ENCODE peak calls at places on chromosomes 3 and 15, in eight cellular contexts. W, M, Z, K, J, S, V and E are unnamed samples.

GRCh38 chr3:150727653-150728502 is 24.2 kb upstream of the ERICH6 start:
- DNase-seq in K (no peak), Z (no peak), J (no peak), M (no peak), W (no peak), S (no peak), V (peak), E (no peak)

GRCh38 chr15:63458021-63458420 is 46.4 kb upstream of the USP3 start:
- DNase-seq in M (no peak), K (no peak), W (no peak), S (no peak), Z (no peak), V (no peak), J (no peak), E (no peak)

GRCh38 chr3:197730200-197730599 is 6.5 kb downstream of the RUBCN start:
- DNase-seq in Z (peak), S (no peak), M (no peak), J (no peak), W (peak), V (no peak), K (no peak), E (no peak)

GRCh38 chr3:132279030-132279429 is 38.2 kb upstream of the ACP3 start:
- DNase-seq in Z (peak), J (no peak), M (no peak), V (no peak), S (no peak), K (no peak), W (peak), E (no peak)

GRCh38 chr15:91952216-91952615 is 98.7 kb downstream of the SLCO3A1 start:
- DNase-seq in K (no peak), Z (no peak), M (no peak), V (no peak), J (no peak), W (no peak), S (no peak), E (no peak)

GRCh38 chr3:61924065-61924740 is 362.8 kb downstream of the PTPRG start:
- DNase-seq in Z (no peak), J (no peak), K (no peak), M (peak), V (no peak), W (no peak), S (no peak), E (no peak)

GRCh38 chr3:110685630-110686029 is 386.0 kb upstream of the NECTIN3 start:
- DNase-seq in J (no peak), S (no peak), W (no peak), Z (no peak), V (no peak), K (no peak), M (no peak), E (no peak)

GRCh38 chr15:79050977-79051376 is 39.6 kb downstream of the RASGRF1 start:
- DNase-seq in W (no peak), Z (no peak), M (no peak), K (no peak), V (no peak), S (no peak), J (no peak), E (no peak)

GRCh38 chr15:49062900-49063299 is 16.7 kb upstream of the SECISBP2L start:
- DNase-seq in Z (no peak), W (no peak), J (no peak), K (peak), S (no peak), M (no peak), V (no peak), E (no peak)

GRCh38 chr3:68239542-68239941 is 585.1 kb upstream of the SUCLG2 start:
- DNase-seq in V (no peak), K (no peak), M (no peak), W (no peak), Z (no peak), J (no peak), S (no peak), E (no peak)

GRCh38 chr15:65954289-65954741 is 85.0 kb downstream of the RAB11A start:
- DNase-seq in M (no peak), K (peak), J (no peak), S (peak), W (peak), V (no peak), Z (peak), E (no peak)

GRCh38 chr15:57460208-57460816 is 84.0 kb downstream of the CGNL1 start:
- DNase-seq in V (no peak), J (no peak), M (no peak), W (no peak), S (no peak), Z (no peak), K (no peak), E (no peak)

GRCh38 chr3:72036899-72037298 is 252.0 kb upstream of the PROK2 start:
- DNase-seq in K (no peak), Z (peak), W (peak), M (no peak), J (no peak), V (no peak), S (no peak), E (no peak)

GRCh38 chr3:156291269-156292123 is 171.1 kb downstream of the KCNAB1 start:
- DNase-seq in W (peak), V (no peak), Z (peak), S (peak), J (peak), K (peak), M (peak), E (no peak)

GRCh38 chr3:183296944-183297343 is 43.9 kb downstream of the B3GNT5 start:
- DNase-seq in W (no peak), J (no peak), M (no peak), Z (no peak), K (no peak), S (no peak), V (no peak), E (no peak)

GRCh38 chr3:49873623-49874022 is 3.9 kb upstream of the CAMKV start:
- DNase-seq in J (no peak), W (no peak), K (no peak), M (no peak), V (no peak), S (no peak), Z (no peak), E (no peak)

GRCh38 chr3:48503406-48504050 is 446 bp downstream of the SHISA5 start:
- DNase-seq in S (peak), M (peak), Z (peak), J (no peak), W (peak), V (peak), K (peak), E (no peak)

GRCh38 chr15:21261396-21261964 is 178.8 kb downstream of the POTEB3 start:
- DNase-seq in J (no peak), Z (no peak), K (no peak), S (no peak), W (no peak), V (no peak), M (peak), E (peak)

GRCh38 chr15:45914425-45914824 is 279.6 kb downstream of the SQOR start:
- DNase-seq in W (no peak), K (no peak), M (no peak), J (no peak), S (no peak), V (no peak), Z (no peak), E (no peak)

GRCh38 chr3:196274585-196274984 is 12.9 kb downstream of the PCYT1A start:
- DNase-seq in J (no peak), Z (no peak), S (no peak), W (peak), V (no peak), M (no peak), K (no peak), E (no peak)

GRCh38 chr15:67304778-67305177 is 50.2 kb downstream of the IQCH start:
- DNase-seq in J (no peak), K (no peak), Z (no peak), S (no peak), M (no peak), V (no peak), W (no peak), E (no peak)

GRCh38 chr15:59443341-59444081 is 5.5 kb downstream of the FAM81A start:
- DNase-seq in J (no peak), K (no peak), V (no peak), Z (no peak), W (no peak), S (no peak), M (no peak), E (no peak)

GRCh38 chr3:53804697-53805462 is 41.3 kb downstream of the CHDH start:
- DNase-seq in V (no peak), M (no peak), W (peak), J (no peak), K (peak), S (no peak), Z (peak), E (no peak)

GRCh38 chr3:13501527-13501926 is 21.4 kb downstream of the HDAC11 start:
- DNase-seq in K (no peak), M (peak), V (no peak), Z (no peak), J (no peak), S (no peak), W (no peak), E (no peak)

GRCh38 chr3:125310623-125311076 is 64.5 kb downstream of the ZNF148 start:
- DNase-seq in W (no peak), S (no peak), Z (no peak), J (no peak), V (no peak), K (no peak), M (no peak), E (no peak)

GRCh38 chr3:131669590-131669989 is 166.8 kb upstream of the MRPL3 start:
- DNase-seq in Z (no peak), M (no peak), W (no peak), S (no peak), K (no peak), V (no peak), J (no peak), E (no peak)

GRCh38 chr3:158532099-158532734 is 38.8 kb upstream of the MLF1 start:
- DNase-seq in Z (peak), V (no peak), S (no peak), M (no peak), K (no peak), W (peak), J (no peak), E (no peak)

GRCh38 chr3:29310865-29311264 is 30.0 kb downstream of the RBMS3 start:
- DNase-seq in J (no peak), Z (no peak), M (no peak), V (no peak), W (no peak), S (no peak), K (no peak), E (no peak)

GRCh38 chr3:171654809-171655208 is 155.5 kb downstream of the PLD1 start:
- DNase-seq in S (no peak), J (no peak), K (no peak), M (peak), V (peak), Z (peak), W (peak), E (no peak)

GRCh38 chr15:67884514-67885225 is 44.8 kb upstream of the RNU6-1 start:
- DNase-seq in J (peak), V (peak), M (peak), S (peak), K (peak), Z (peak), W (peak), E (peak)

GRCh38 chr3:192917508-192918274 is at the start of gene MB21D2:
- DNase-seq in J (no peak), M (peak), V (peak), W (peak), K (peak), Z (peak), S (peak), E (peak)

GRCh38 chr3:13705051-13705450 is 156.1 kb downstream of the FBLN2 start:
- DNase-seq in J (no peak), W (no peak), V (no peak), S (no peak), M (peak), K (no peak), Z (no peak), E (peak)

GRCh38 chr3:55641914-55642313 is 154.8 kb upstream of the WNT5A start:
- DNase-seq in Z (no peak), S (no peak), J (no peak), K (no peak), M (no peak), V (no peak), W (no peak), E (no peak)

GRCh38 chr3:71401695-71402231 is 181.8 kb downstream of the FOXP1 start:
- DNase-seq in J (no peak), S (no peak), Z (no peak), W (no peak), M (no peak), V (no peak), K (no peak), E (no peak)

GRCh38 chr3:111729087-111729846 is 129.8 kb upstream of the PHLDB2 start:
- DNase-seq in Z (peak), V (peak), W (peak), M (peak), S (no peak), K (no peak), J (no peak), E (peak)

GRCh38 chr15:101348643-101349496 is 53.8 kb upstream of the SNRPA1 start:
- DNase-seq in Z (peak), W (no peak), S (no peak), K (no peak), V (no peak), M (no peak), J (no peak), E (no peak)

GRCh38 chr3:43894176-43895049 is 203.7 kb downstream of the ABHD5 start:
- DNase-seq in W (peak), J (no peak), V (no peak), M (peak), Z (peak), K (peak), S (peak), E (no peak)
- TF ChIP-seq CTCF in W (no peak), J (no peak), V (no peak), M (no peak), Z (no peak), K (peak), S (peak), E (no peak)

DNA sequence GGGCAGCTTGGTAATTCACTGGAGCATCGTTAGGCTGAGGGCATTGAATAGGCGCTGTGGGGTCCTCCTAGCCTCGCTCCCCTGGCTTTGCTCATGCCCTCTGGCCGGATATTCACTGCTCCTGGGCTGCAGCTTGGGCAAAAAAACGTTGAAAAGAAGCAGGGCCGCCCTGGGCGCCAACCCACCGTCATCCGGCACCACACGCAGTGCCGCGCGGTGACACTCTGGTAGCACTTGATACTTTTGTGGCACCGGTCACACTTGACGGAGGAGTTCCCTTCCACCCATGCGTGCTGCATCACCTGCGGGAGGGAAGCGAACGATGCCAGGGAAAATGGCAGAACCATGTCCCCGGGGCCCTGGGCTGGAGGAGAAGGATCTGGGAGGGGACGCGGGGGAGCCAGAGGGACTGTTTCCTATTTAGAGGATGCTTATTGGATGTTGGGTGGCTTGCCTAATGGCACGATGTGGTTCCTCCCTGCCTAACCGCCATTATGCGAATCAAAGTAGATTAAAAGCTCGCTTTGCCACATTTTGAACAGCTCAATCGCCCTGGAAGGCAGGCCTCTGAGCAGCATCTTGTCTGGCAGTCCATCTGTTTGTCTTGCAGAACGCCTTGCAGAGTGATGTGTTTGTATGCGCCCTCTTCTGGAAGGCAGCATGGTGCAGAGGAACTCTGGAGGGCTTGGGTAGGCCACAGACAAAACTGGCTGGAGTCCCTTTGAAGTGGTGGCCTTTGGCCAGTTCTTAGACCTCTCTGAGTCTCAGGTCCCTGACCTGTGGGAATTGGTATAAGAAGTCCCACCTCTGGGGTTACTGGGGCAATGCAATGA is 93.2 kb downstream of the DGKG start:
- DNase-seq in Z (peak), W (peak), K (peak), S (peak), J (no peak), M (no peak), V (no peak), E (no peak)
- TF ChIP-seq CTCF in Z (peak), W (peak), K (peak), S (peak), J (peak), M (no peak), V (peak), E (peak)

DNA sequence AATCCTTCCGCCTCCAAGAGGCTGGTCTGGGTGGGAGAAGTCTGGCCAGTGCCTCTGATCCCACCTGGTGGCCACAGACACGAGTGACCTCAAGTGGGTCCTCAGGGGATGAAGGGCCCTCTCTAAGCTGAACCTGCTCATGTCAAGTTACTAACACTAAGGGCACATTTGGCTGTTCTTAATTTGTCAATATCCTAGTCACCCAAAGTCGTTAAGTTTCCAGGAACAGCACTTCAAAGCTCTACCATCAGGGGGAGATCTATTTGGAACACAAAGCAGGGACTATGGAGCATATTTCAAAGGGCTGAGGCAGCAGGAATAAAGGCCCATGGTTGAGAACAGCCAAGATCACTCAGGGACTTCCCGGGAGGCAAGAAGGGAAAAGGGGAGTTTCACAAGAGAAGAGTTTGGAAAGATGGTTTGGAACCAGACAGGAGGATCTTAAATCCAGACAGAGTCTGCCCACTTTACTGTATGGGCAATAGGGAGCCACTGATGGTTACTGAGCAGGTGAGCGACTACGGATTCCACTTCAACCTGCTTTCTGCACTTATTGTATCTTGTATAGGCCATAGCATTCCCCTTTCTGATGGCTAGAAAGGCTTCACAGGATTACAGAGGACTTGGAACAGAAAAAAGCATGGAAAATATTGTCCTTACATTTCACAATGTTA is 13.7 kb downstream of the OXTR start:
- DNase-seq in M (no peak), K (no peak), W (no peak), S (no peak), Z (peak), J (no peak), V (no peak), E (no peak)
- TF ChIP-seq CTCF in M (no peak), K (peak), W (peak), S (peak), Z (peak), J (peak), V (peak), E (peak)

DNA sequence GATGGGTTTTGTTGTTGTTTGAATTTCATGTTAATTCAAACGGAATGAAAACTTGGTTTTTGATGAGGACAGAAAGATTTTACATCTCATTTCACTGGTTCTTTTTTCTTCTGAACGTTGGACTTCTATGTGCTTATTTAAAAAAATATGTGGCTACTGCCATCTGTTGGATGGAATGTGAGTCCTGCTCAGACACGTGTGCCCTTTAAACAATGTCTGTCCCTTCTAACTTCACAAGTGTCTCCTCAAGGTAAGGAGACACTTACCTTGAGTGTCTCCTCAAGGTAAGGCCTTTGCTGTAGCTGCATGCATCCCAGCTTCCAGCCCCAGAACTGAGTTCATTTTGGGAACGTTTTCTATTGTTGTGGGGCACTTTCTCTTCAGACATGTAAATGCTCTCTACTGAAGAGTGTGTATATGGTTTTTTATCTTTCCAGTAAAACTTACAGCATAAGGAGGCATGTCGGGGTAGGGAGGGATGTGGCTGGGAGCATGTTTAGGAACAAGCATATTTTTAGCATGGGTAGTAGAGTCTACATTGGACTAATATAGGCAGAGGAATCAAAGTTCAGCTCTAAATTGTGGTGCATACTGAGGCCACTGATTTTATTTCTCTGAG is 63.1 kb upstream of the UBE3A start:
- DNase-seq in S (no peak), Z (peak), W (peak), K (peak), M (no peak), V (no peak), J (no peak), E (no peak)
- TF ChIP-seq CTCF in S (peak), Z (peak), W (peak), K (peak), M (peak), V (peak), J (peak), E (peak)

GRCh38 chr15:28923726-28924280 is 38.0 kb downstream of the APBA2 start:
- DNase-seq in K (no peak), S (no peak), W (no peak), J (no peak), M (no peak), V (no peak), Z (no peak), E (no peak)

GRCh38 chr15:28921336-28921735 is 35.6 kb downstream of the APBA2 start:
- DNase-seq in K (no peak), S (no peak), V (no peak), M (no peak), J (no peak), W (no peak), Z (no peak), E (no peak)

GRCh38 chr15:28922712-28923012 is 36.9 kb downstream of the APBA2 start:
- DNase-seq in W (no peak), K (no peak), V (no peak), M (no peak), Z (no peak), S (no peak), J (no peak), E (no peak)

GRCh38 chr15:28920781-28921331 is 35.1 kb downstream of the APBA2 start:
- DNase-seq in M (no peak), S (no peak), W (no peak), K (no peak), Z (no peak), J (no peak), V (no peak), E (no peak)

GRCh38 chr15:28921925-28922711 is 36.3 kb downstream of the APBA2 start:
- DNase-seq in M (no peak), J (no peak), K (peak), W (no peak), S (no peak), Z (no peak), V (no peak), E (no peak)
- TF ChIP-seq CTCF in M (peak), J (no peak), K (peak), W (no peak), S (no peak), Z (peak), V (no peak), E (peak)

GRCh38 chr15:75367913-75368688 is at the start of gene MAN2C1:
- DNase-seq in K (peak), W (peak), M (peak), J (peak), Z (peak), V (peak), S (peak), E (peak)
- TF ChIP-seq CTCF in K (peak), W (peak), M (peak), J (peak), Z (peak), V (peak), S (peak), E (peak)